ENCODE peak calls at places on chromosomes 4 and X, in four cellular contexts. K is GM12878, S is H1, Q is HepG2. V is an unnamed sample. For H3K4me1, the result is how much of the 10 kb centered on the place peaks cover.

GRCh38 chr4:180134116-180134866 is 2108.9 kb upstream of the TENM3 start:
- DNase-seq in K (no peak), S (no peak), Q (no peak), V (no peak)

GRCh38 chr4:93103042-93103441 is 725.5 kb upstream of the ATOH1 start:
- DNase-seq in K (no peak), S (no peak), Q (no peak), V (no peak)

GRCh38 chr4:4259484-4260100 is 11.6 kb upstream of the TMEM128 start:
- DNase-seq in K (no peak), S (no peak), Q (peak), V (no peak)

GRCh38 chr4:23291139-23291538 is 598.4 kb downstream of the GBA3 start:
- DNase-seq in K (no peak), S (no peak), Q (no peak), V (no peak)

GRCh38 chr4:140809671-140810070 is 53.5 kb upstream of the TBC1D9 start:
- DNase-seq in K (no peak), S (no peak), Q (no peak), V (no peak)

GRCh38 chrX:9316096-9316495 is 148.8 kb upstream of the TBL1X start:
- DNase-seq in K (no peak), S (no peak), Q (no peak), V (no peak)

GRCh38 chr4:43607400-43607799 is 714.9 kb downstream of the GRXCR1 start:
- DNase-seq in K (no peak), S (no peak), Q (no peak), V (no peak)

GRCh38 chr4:182213024-182213423 is 30.2 kb upstream of the TENM3 start:
- DNase-seq in K (no peak), S (no peak), Q (no peak), V (no peak)

GRCh38 chr4:10063544-10064300 is 42.4 kb upstream of the SLC2A9 start:
- DNase-seq in K (no peak), S (peak), Q (peak), V (peak)

GRCh38 chrX:23727206-23727605 is 15.9 kb downstream of the ACOT9 start:
- DNase-seq in K (no peak), S (no peak), Q (no peak), V (no peak)

GRCh38 chrX:69616520-69617203 is 749 bp downstream of the EDA start:
- DNase-seq in K (no peak), S (no peak), Q (peak), V (no peak)

GRCh38 chr4:156976147-156976546 is 4.5 kb upstream of the PDGFC start:
- DNase-seq in K (no peak), S (no peak), Q (no peak), V (no peak)

GRCh38 chrX:9133426-9133825 is 99.5 kb upstream of the FAM9B start:
- DNase-seq in K (no peak), S (no peak), Q (no peak), V (no peak)

GRCh38 chr4:94976371-94977011 is 218.7 kb downstream of the BMPR1B start:
- DNase-seq in K (no peak), S (no peak), Q (no peak), V (no peak)

GRCh38 chrX:106862972-106863688 is 40.0 kb downstream of the RIPPLY1 start:
- DNase-seq in K (no peak), S (peak), Q (peak), V (peak)

GRCh38 chrX:26848511-26848910 is 614.6 kb downstream of the PPP4R3C start:
- DNase-seq in K (no peak), S (no peak), Q (no peak), V (no peak)

GRCh38 chr4:181944527-181944926 is 298.7 kb upstream of the TENM3 start:
- DNase-seq in K (no peak), S (no peak), Q (no peak), V (no peak)

GRCh38 chr4:145083891-145084640 is 13.9 kb downstream of the ANAPC10 start:
- DNase-seq in K (no peak), S (no peak), Q (peak), V (no peak)

GRCh38 chrX:72258174-72258573 is 18.9 kb downstream of the RPS4X start:
- DNase-seq in K (no peak), S (no peak), Q (peak), V (no peak)

GRCh38 chrX:154355094-154355775 is 19.2 kb downstream of the FLNA start:
- DNase-seq in K (no peak), S (no peak), Q (no peak), V (no peak)

GRCh38 chr4:168908093-168908492 is 102.0 kb downstream of the CBR4 start:
- DNase-seq in K (no peak), S (no peak), Q (no peak), V (no peak)

GRCh38 chr4:35253331-35253730 is 991.0 kb downstream of the ARAP2 start:
- DNase-seq in K (no peak), S (no peak), Q (no peak), V (no peak)

GRCh38 chr4:76696109-76696508 is 201.8 kb downstream of the SOWAHB start:
- DNase-seq in K (no peak), S (peak), Q (peak), V (peak)

GRCh38 chr4:48428926-48429325 is 54.2 kb upstream of the SLC10A4 start:
- DNase-seq in K (no peak), S (no peak), Q (no peak), V (no peak)

GRCh38 chr4:11489449-11490083 is 60.9 kb upstream of the HS3ST1 start:
- DNase-seq in K (no peak), S (no peak), Q (no peak), V (no peak)

GRCh38 chr4:148112231-148112982 is 329.8 kb downstream of the NR3C2 start:
- DNase-seq in K (no peak), S (no peak), Q (no peak), V (peak)

GRCh38 chr4:121784975-121785374 is 16.1 kb upstream of the EXOSC9 start:
- DNase-seq in K (no peak), S (no peak), Q (no peak), V (no peak)

GRCh38 chrX:108307408-108308085 is 130.7 kb downstream of the COL4A6 start:
- DNase-seq in K (no peak), S (no peak), Q (peak), V (no peak)

GRCh38 chr4:159105063-159105414 is 2.2 kb downstream of the RAPGEF2 start:
- DNase-seq in K (no peak), S (no peak), Q (no peak), V (no peak)

GRCh38 chr4:174408841-174409552 is 113.3 kb downstream of the HPGD start:
- DNase-seq in K (no peak), S (no peak), Q (no peak), V (no peak)

GRCh38 chrX:65667503-65668355 is at the start of gene MSN:
- DNase-seq in K (no peak), S (peak), Q (no peak), V (peak)

GRCh38 chrX:38805294-38806053 is 4.2 kb downstream of the MID1IP1 start:
- DNase-seq in K (no peak), S (peak), Q (peak), V (no peak)

GRCh38 chr4:185805262-185805802 is 6.7 kb downstream of the SORBS2 start:
- DNase-seq in K (no peak), S (no peak), Q (peak), V (no peak)

GRCh38 chr4:71550220-71551190 is 211.7 kb downstream of the SLC4A4 start:
- DNase-seq in K (no peak), S (no peak), Q (no peak), V (no peak)

GRCh38 chr4:119040711-119041185 is 94.9 kb upstream of the MYOZ2 start:
- DNase-seq in K (no peak), S (no peak), Q (no peak), V (no peak)

GRCh38 chr4:119044919-119045318 is 90.7 kb upstream of the MYOZ2 start:
- DNase-seq in K (no peak), S (no peak), Q (no peak), V (no peak)

GRCh38 chr4:119040261-119040660 is 95.4 kb upstream of the MYOZ2 start:
- DNase-seq in K (no peak), S (no peak), Q (no peak), V (no peak)

GRCh38 chr4:119039779-119040178 is 95.9 kb upstream of the MYOZ2 start:
- DNase-seq in K (no peak), S (no peak), Q (no peak), V (no peak)

DNA sequence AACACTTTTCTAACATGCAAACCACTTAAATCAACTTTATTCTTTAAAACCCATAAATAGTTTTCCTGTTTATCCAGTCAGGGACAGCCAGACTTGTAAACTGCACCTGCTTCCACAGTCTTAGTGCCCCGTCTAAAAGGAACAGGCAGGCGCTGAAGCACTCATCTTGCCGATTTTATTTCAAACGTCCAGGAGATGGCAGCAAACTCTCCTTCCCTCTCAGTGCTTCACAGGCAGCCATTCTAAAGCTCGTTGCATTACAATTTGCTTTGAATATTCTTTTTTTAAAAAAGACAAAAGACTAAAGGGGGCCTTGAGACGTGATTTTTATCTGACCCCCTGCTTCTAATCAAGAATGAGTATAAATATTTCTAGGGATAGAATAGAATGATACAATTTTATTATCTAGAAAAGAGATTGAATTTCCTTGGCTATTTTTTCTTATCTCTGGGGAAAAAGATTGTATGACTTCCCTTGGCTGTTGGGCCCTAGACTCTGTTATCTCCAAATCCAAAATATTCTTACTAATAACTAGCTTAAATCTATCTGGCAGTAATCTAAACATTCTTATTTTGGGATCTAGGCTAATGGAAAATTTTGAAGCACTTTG is 93.6 kb upstream of the MYOZ2 start:
- DNase-seq in K (peak), S (no peak), Q (peak), V (peak)
- H3K4me1 ChIP-seq in K (under half), S (under half), Q (under half), V (under half)

GRCh38 chr4:7083597-7084563 is 16.0 kb upstream of the GRPEL1 start:
- DNase-seq in K (no peak), S (no peak), Q (no peak), V (no peak)
- H3K4me3 ChIP-seq in K (no peak), S (no peak), Q (peak), V (no peak)

GRCh38 chr4:138114434-138114833 is 127.7 kb downstream of the SLC7A11 start:
- DNase-seq in K (peak), S (no peak), Q (no peak), V (no peak)
- TF ChIP-seq SUZ12 in K (no peak), S (no peak), Q (no peak), V (no peak)

GRCh38 chr4:75018811-75019210 is 85.9 kb downstream of the PARM1 start:
- DNase-seq in K (no peak), S (no peak), Q (no peak), V (no peak)

GRCh38 chr4:75016472-75016871 is 83.6 kb downstream of the PARM1 start:
- DNase-seq in K (no peak), S (no peak), Q (no peak), V (no peak)

GRCh38 chr4:75011131-75011795 is 78.3 kb downstream of the PARM1 start:
- DNase-seq in K (no peak), S (no peak), Q (no peak), V (no peak)

DNA sequence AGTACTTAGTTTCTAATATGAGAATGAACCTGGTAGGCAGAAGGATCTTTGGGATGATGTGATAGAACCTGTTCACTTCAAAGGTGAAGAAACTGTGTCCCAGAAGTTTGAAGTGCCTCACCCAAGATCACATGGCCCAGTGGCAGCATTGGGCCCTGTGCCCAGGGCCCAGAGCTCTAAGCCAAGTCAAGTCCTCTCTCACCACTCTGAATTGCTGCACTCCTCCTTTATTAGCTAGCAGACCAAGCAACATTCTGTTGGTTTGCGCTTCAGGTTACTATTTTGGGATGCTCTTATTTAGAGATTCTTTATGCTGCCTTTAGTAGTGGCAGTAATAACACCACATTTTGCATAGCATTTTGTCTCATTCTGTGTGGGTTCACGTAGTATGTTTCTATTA is 82.7 kb downstream of the PARM1 start:
- DNase-seq in K (no peak), S (no peak), Q (no peak), V (no peak)
- H3K4me1 ChIP-seq in K (under half), S (under half), Q (under half), V (under half)

GRCh38 chr4:183797041-183797444 is 108.1 kb upstream of the STOX2 start:
- DNase-seq in K (no peak), S (no peak), Q (no peak), V (no peak)
- H3K4me3 ChIP-seq in K (no peak), S (peak), Q (peak), V (peak)

GRCh38 chr4:2834001-2834921 is 9.4 kb upstream of the ADD1 start:
- DNase-seq in K (no peak), S (no peak), Q (no peak), V (no peak)
- TF ChIP-seq SUZ12 in K (no peak), S (no peak), Q (no peak), V (no peak)

V was measured in NT2/D1.